ENCODE peak calls at places on chromosomes 5 and 9, in five cellular contexts. K is hepatocyte, M is kidney, X is left ventricle myocardium inferior, I is tibial nerve. Q is an unnamed sample.

GRCh38 chr5:142095035-142095434 is 13.5 kb upstream of the NDFIP1 start:
- DNase-seq in I (no peak), K (no peak), M (no peak), X (no peak), Q (no peak)

GRCh38 chr9:88889386-88889785 is 101.9 kb upstream of the S1PR3 start:
- DNase-seq in M (no peak), X (no peak), I (no peak), K (no peak), Q (no peak)

GRCh38 chr5:131679911-131680310 is 44.9 kb upstream of the RAPGEF6 start:
- DNase-seq in I (no peak), X (no peak), M (no peak), K (peak; percentile 15), Q (no peak)

GRCh38 chr9:87337335-87338074 is 160.2 kb upstream of the DAPK1 start:
- DNase-seq in M (no peak), X (no peak), K (peak; percentile 19), I (no peak), Q (no peak)

GRCh38 chr5:2746642-2747041 is 4.8 kb downstream of the IRX2 start:
- DNase-seq in M (no peak), K (no peak), X (no peak), I (no peak), Q (peak; percentile 26)

GRCh38 chr5:134818776-134819175 is 27.0 kb upstream of the C5orf24 start:
- DNase-seq in X (no peak), I (no peak), K (no peak), M (no peak), Q (no peak)

GRCh38 chr9:136952354-136952855 is 332 bp downstream of the LCN12 start:
- DNase-seq in I (no peak), M (peak; percentile 77), X (no peak), K (no peak), Q (no peak)

GRCh38 chr5:113115956-113116355 is 139.4 kb downstream of the DCP2 start:
- DNase-seq in M (no peak), I (no peak), X (no peak), K (no peak), Q (no peak)

GRCh38 chr5:122492675-122493074 is 180.6 kb downstream of the SNCAIP start:
- DNase-seq in I (no peak), X (no peak), K (no peak), M (no peak), Q (no peak)

GRCh38 chr5:95847261-95847592 is 24.7 kb upstream of the GLRX start:
- DNase-seq in K (no peak), M (no peak), I (no peak), X (no peak), Q (no peak)

GRCh38 chr5:66808663-66809062 is 212.5 kb downstream of the MAST4 start:
- DNase-seq in X (no peak), I (no peak), M (no peak), K (no peak), Q (no peak)

GRCh38 chr5:166856771-166857170 is 1434.7 kb upstream of the WWC1 start:
- DNase-seq in K (no peak), I (no peak), X (no peak), M (no peak), Q (no peak)

GRCh38 chr5:145847499-145848497 is 12.7 kb upstream of the PRELID2 start:
- DNase-seq in I (no peak), M (no peak), X (no peak), K (no peak), Q (no peak)

GRCh38 chr5:139566611-139567010 is 5.5 kb downstream of the UBE2D2 start:
- DNase-seq in I (no peak), K (no peak), M (no peak), X (no peak), Q (no peak)

GRCh38 chr9:105608685-105609598 is 51.0 kb downstream of the FKTN start:
- DNase-seq in I (no peak), M (no peak), X (no peak), K (peak; percentile 69), Q (no peak)

GRCh38 chr5:95471447-95471846 is 80.3 kb downstream of the FAM81B start:
- DNase-seq in I (no peak), K (no peak), X (no peak), M (no peak), Q (peak; percentile 47)

GRCh38 chr5:119445544-119445943 is 6.8 kb upstream of the HSD17B4 start:
- DNase-seq in X (no peak), K (no peak), I (no peak), M (no peak), Q (no peak)

GRCh38 chr9:87973791-87974292 is 491 bp downstream of the CDK20 start:
- DNase-seq in K (peak; percentile 22), I (no peak), X (no peak), M (no peak), Q (no peak)

GRCh38 chr5:136375920-136376319 is 10.6 kb upstream of the TRPC7 start:
- DNase-seq in K (no peak), M (no peak), X (no peak), I (no peak), Q (no peak)

GRCh38 chr5:78243639-78244038 is 50.9 kb downstream of the AP3B1 start:
- DNase-seq in K (no peak), I (no peak), X (no peak), M (no peak), Q (no peak)

GRCh38 chr9:94919376-94920098 is 193.0 kb downstream of the AOPEP start:
- DNase-seq in I (no peak), X (no peak), M (no peak), K (peak; percentile 55), Q (no peak)

GRCh38 chr5:173629628-173630027 is 13.2 kb upstream of the BOD1 start:
- DNase-seq in M (peak; percentile 40), K (no peak), I (no peak), X (no peak), Q (no peak)

GRCh38 chr9:127451681-127452480 is 571 bp downstream of the LRSAM1 start:
- DNase-seq in X (peak; percentile 46), M (peak; percentile 86), I (no peak), K (peak; percentile 72), Q (peak; percentile 50)

GRCh38 chr5:37133939-37134338 is 115.2 kb downstream of the CPLANE1 start:
- DNase-seq in I (no peak), K (no peak), X (no peak), M (no peak), Q (no peak)

GRCh38 chr9:16363073-16363781 is 507.2 kb downstream of the BNC2 start:
- DNase-seq in K (no peak), M (no peak), I (no peak), X (no peak), Q (no peak)

GRCh38 chr9:27529316-27530278 is at the start of gene MOB3B:
- DNase-seq in I (peak; percentile 86), M (peak; percentile 92), X (peak; percentile 86), K (peak; percentile 91), Q (peak; percentile 81)

GRCh38 chr9:25517701-25518100 is 160.5 kb downstream of the TUSC1 start:
- DNase-seq in K (no peak), I (no peak), X (no peak), M (no peak), Q (no peak)

GRCh38 chr5:74262810-74263209 is 377.7 kb downstream of the ENC1 start:
- DNase-seq in X (no peak), I (no peak), K (no peak), M (no peak), Q (no peak)

GRCh38 chr5:157574456-157575095 is 999 bp downstream of the ADAM19 start:
- DNase-seq in K (peak; percentile 16), X (no peak), I (no peak), M (peak; percentile 68), Q (no peak)

GRCh38 chr5:113358696-113359095 is 76.1 kb downstream of the TSSK1B start:
- DNase-seq in I (no peak), X (no peak), K (no peak), M (no peak), Q (no peak)

GRCh38 chr9:133098871-133099270 is 22.2 kb downstream of the RALGDS start:
- DNase-seq in X (no peak), I (no peak), K (no peak), M (peak; percentile 32), Q (no peak)
- H3K36me3 ChIP-seq in X (peaks cover 83% of the 10 kb centered on the region), I (peaks cover 6% of the 10 kb centered on the region), K (peaks cover 3% of the 10 kb centered on the region), M (peaks cover 21% of the 10 kb centered on the region), Q (peaks cover 59% of the 10 kb centered on the region)

DNA sequence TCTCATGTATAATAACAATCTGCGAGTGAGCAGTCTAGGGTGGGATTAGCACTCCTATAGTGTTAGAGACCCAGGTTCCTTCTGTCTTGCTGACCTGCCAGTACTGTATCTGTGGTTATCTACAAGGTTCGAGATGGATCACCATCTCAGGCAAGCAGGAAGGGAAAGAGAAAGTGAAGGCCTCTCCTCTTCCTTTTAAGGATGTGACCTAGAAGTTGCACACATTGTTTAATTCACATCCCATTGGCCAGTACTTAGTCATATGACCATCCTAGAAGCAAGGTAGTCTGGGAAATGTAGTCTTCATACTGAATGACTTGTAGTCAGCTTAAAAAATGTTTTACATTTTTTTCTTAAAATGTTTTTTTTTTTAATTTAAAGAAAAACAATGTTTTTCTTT is 168.6 kb downstream of the CARTPT start:
- DNase-seq in K (peak; percentile 53), I (no peak), M (no peak), X (no peak), Q (peak; percentile 6)
- H3K27ac ChIP-seq in K (no peak overlapping the region), I (no peak overlapping the region), M (no peak overlapping the region), X (peak overlapping the region; percentile 28), Q (no peak overlapping the region)

GRCh38 chr9:130862217-130862616 is 27.2 kb downstream of the ABL1 start:
- DNase-seq in K (no peak), M (no peak), X (no peak), I (no peak), Q (no peak)

GRCh38 chr9:130861372-130862180 is 26.5 kb downstream of the ABL1 start:
- DNase-seq in X (no peak), I (no peak), M (no peak), K (no peak), Q (no peak)

GRCh38 chr9:130862747-130863146 is 27.7 kb downstream of the ABL1 start:
- DNase-seq in M (peak; percentile 56), K (no peak), I (no peak), X (no peak), Q (no peak)

GRCh38 chr9:130858734-130859705 is 24.0 kb downstream of the ABL1 start:
- DNase-seq in M (peak; percentile 32), X (no peak), I (no peak), K (no peak), Q (no peak)

DNA sequence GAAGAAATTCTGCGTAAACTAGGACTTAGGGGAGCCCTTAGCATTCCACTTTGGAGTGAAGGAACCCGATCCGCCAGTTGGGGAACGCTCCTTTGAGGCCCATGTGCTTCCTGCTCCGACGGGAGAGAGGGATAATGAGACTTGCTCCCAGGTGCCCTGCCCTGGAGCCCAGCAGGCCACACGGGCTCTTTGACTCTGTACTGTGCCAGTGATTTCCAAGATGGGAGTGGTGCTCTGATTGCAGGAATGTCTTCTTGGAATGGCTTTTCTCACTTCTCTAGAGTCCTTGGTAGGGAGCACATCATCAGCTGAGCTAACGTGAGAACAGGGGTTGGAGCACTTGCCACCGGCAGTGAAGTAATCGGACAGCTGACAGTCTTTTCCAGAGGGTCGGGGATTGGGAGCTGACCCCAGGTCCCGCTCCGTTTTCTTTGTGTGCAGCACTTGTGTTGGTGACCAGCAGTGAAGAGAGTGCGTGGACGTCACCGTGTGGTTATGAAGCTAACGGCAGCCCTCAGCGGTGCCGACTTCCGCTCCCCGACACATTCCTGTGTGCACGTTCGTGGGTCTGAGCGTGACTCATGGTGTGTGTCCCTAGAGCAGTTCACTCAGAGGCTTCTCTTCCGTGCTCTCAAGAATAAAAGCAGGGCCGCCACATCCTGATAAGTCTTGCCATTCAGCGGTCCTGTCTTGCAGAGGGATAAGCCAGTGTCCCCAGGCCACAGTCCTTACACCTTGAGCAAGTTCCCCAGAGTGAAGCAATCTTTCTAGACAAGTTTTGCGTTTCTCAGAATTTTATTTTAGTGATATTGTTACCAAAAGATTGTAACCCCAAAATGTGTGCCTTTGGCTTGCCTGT is 25.6 kb downstream of the ABL1 start:
- DNase-seq in K (peak; percentile 81), M (peak; percentile 95), I (peak; percentile 82), X (peak; percentile 83), Q (peak; percentile 78)
- H3K36me3 ChIP-seq in K (no peaks in the 10 kb centered on the region), M (peaks cover 11% of the 10 kb centered on the region), I (no peaks in the 10 kb centered on the region), X (peaks cover 38% of the 10 kb centered on the region), Q (peaks cover 5% of the 10 kb centered on the region)

GRCh38 chr5:108216890-108217289 is 165.0 kb downstream of the FBXL17 start:
- DNase-seq in K (peak; percentile 11), M (no peak), I (no peak), X (no peak), Q (no peak)
- H3K27ac ChIP-seq in K (no peak overlapping the region), M (no peak overlapping the region), I (no peak overlapping the region), X (no peak overlapping the region), Q (no peak overlapping the region)